ENCODE peak calls at places on chromosomes 11 and 22, in six cellular contexts. One of them, this sample, is unnamed.

GRCh38 chr11:102603091-102603490 is 22.0 kb downstream of the MMP20 start:
- DNase-seq in RWPE2: no peak
- DNase-seq in bronchial epithelial cell: peak
- DNase-seq in fibroblast of pulmonary artery: peak
- DNase-seq in IMR-90: peak
- DNase-seq in HFF-Myc: no peak
- DNase-seq in this sample: no peak

GRCh38 chr11:46564459-46564858 is 29.4 kb downstream of the AMBRA1 start:
- DNase-seq in RWPE2: no peak
- DNase-seq in bronchial epithelial cell: peak
- DNase-seq in fibroblast of pulmonary artery: no peak
- DNase-seq in IMR-90: peak
- DNase-seq in HFF-Myc: no peak
- DNase-seq in this sample: no peak

GRCh38 chr11:67545280-67545679 is 22.0 kb upstream of the CABP2 start:
- DNase-seq in RWPE2: no peak
- DNase-seq in bronchial epithelial cell: no peak
- DNase-seq in fibroblast of pulmonary artery: no peak
- DNase-seq in IMR-90: no peak
- DNase-seq in HFF-Myc: no peak
- DNase-seq in this sample: no peak

GRCh38 chr11:2316169-2316962 is 14.6 kb downstream of the TSPAN32 start:
- DNase-seq in RWPE2: peak
- DNase-seq in bronchial epithelial cell: no peak
- DNase-seq in fibroblast of pulmonary artery: no peak
- DNase-seq in IMR-90: no peak
- DNase-seq in HFF-Myc: no peak
- DNase-seq in this sample: no peak

GRCh38 chr11:47495856-47496217 is 46.9 kb upstream of the RAPSN start:
- DNase-seq in RWPE2: no peak
- DNase-seq in bronchial epithelial cell: no peak
- DNase-seq in fibroblast of pulmonary artery: no peak
- DNase-seq in IMR-90: no peak
- DNase-seq in HFF-Myc: no peak
- DNase-seq in this sample: no peak

GRCh38 chr22:33492210-33492651 is 428.0 kb downstream of the LARGE1 start:
- DNase-seq in RWPE2: no peak
- DNase-seq in bronchial epithelial cell: no peak
- DNase-seq in fibroblast of pulmonary artery: peak
- DNase-seq in IMR-90: no peak
- DNase-seq in HFF-Myc: no peak
- DNase-seq in this sample: no peak

GRCh38 chr11:64039012-64039665 is 3.4 kb downstream of the FLRT1 start:
- DNase-seq in RWPE2: no peak
- DNase-seq in bronchial epithelial cell: no peak
- DNase-seq in fibroblast of pulmonary artery: no peak
- DNase-seq in IMR-90: no peak
- DNase-seq in HFF-Myc: no peak
- DNase-seq in this sample: no peak

GRCh38 chr22:26674211-26675190 is 17.1 kb downstream of the MIAT start:
- DNase-seq in RWPE2: no peak
- DNase-seq in bronchial epithelial cell: peak
- DNase-seq in fibroblast of pulmonary artery: no peak
- DNase-seq in IMR-90: no peak
- DNase-seq in HFF-Myc: no peak
- DNase-seq in this sample: no peak

GRCh38 chr11:106087815-106088435 is 10.5 kb downstream of the AASDHPPT start:
- DNase-seq in RWPE2: no peak
- DNase-seq in bronchial epithelial cell: peak
- DNase-seq in fibroblast of pulmonary artery: peak
- DNase-seq in IMR-90: peak
- DNase-seq in HFF-Myc: no peak
- DNase-seq in this sample: no peak

GRCh38 chr11:45285289-45285828 is 782 bp downstream of the SYT13 start:
- DNase-seq in RWPE2: no peak
- DNase-seq in bronchial epithelial cell: no peak
- DNase-seq in fibroblast of pulmonary artery: no peak
- DNase-seq in IMR-90: no peak
- DNase-seq in HFF-Myc: no peak
- DNase-seq in this sample: no peak

GRCh38 chr11:2791521-2792375 is 92.0 kb upstream of the KCNQ1OT1 start:
- DNase-seq in RWPE2: no peak
- DNase-seq in bronchial epithelial cell: no peak
- DNase-seq in fibroblast of pulmonary artery: no peak
- DNase-seq in IMR-90: no peak
- DNase-seq in HFF-Myc: no peak
- DNase-seq in this sample: no peak

GRCh38 chr11:70090989-70091388 is 12.9 kb downstream of the ANO1 start:
- DNase-seq in RWPE2: no peak
- DNase-seq in bronchial epithelial cell: no peak
- DNase-seq in fibroblast of pulmonary artery: no peak
- DNase-seq in IMR-90: peak
- DNase-seq in HFF-Myc: no peak
- DNase-seq in this sample: no peak

GRCh38 chr11:12235549-12235944 is 125.2 kb downstream of the MICAL2 start:
- DNase-seq in RWPE2: no peak
- DNase-seq in bronchial epithelial cell: no peak
- DNase-seq in fibroblast of pulmonary artery: peak
- DNase-seq in IMR-90: peak
- DNase-seq in HFF-Myc: no peak
- DNase-seq in this sample: no peak

GRCh38 chr11:75668508-75669297 is at the start of gene MAP6:
- DNase-seq in RWPE2: no peak
- DNase-seq in bronchial epithelial cell: peak
- DNase-seq in fibroblast of pulmonary artery: no peak
- DNase-seq in IMR-90: no peak
- DNase-seq in HFF-Myc: no peak
- DNase-seq in this sample: no peak

GRCh38 chr11:688681-689080 is 6.3 kb downstream of the DEAF1 start:
- DNase-seq in RWPE2: no peak
- DNase-seq in bronchial epithelial cell: no peak
- DNase-seq in fibroblast of pulmonary artery: no peak
- DNase-seq in IMR-90: no peak
- DNase-seq in HFF-Myc: no peak
- DNase-seq in this sample: no peak

GRCh38 chr11:116733386-116733755 is 39.4 kb downstream of the BUD13 start:
- DNase-seq in RWPE2: no peak
- DNase-seq in bronchial epithelial cell: no peak
- DNase-seq in fibroblast of pulmonary artery: no peak
- DNase-seq in IMR-90: no peak
- DNase-seq in HFF-Myc: no peak
- DNase-seq in this sample: no peak

GRCh38 chr11:32870676-32871075 is 21.9 kb upstream of the QSER1 start:
- DNase-seq in RWPE2: no peak
- DNase-seq in bronchial epithelial cell: no peak
- DNase-seq in fibroblast of pulmonary artery: peak
- DNase-seq in IMR-90: no peak
- DNase-seq in HFF-Myc: no peak
- DNase-seq in this sample: no peak

GRCh38 chr11:103202048-103202651 is 92.9 kb downstream of the DYNC2H1 start:
- DNase-seq in RWPE2: no peak
- DNase-seq in bronchial epithelial cell: peak
- DNase-seq in fibroblast of pulmonary artery: peak
- DNase-seq in IMR-90: peak
- DNase-seq in HFF-Myc: no peak
- DNase-seq in this sample: no peak

GRCh38 chr11:47507016-47507631 is 45.8 kb downstream of the CELF1 start:
- DNase-seq in RWPE2: no peak
- DNase-seq in bronchial epithelial cell: no peak
- DNase-seq in fibroblast of pulmonary artery: no peak
- DNase-seq in IMR-90: no peak
- DNase-seq in HFF-Myc: no peak
- DNase-seq in this sample: no peak

GRCh38 chr11:45048870-45049825 is 97.3 kb upstream of the PRDM11 start:
- DNase-seq in RWPE2: no peak
- DNase-seq in bronchial epithelial cell: no peak
- DNase-seq in fibroblast of pulmonary artery: peak
- DNase-seq in IMR-90: peak
- DNase-seq in HFF-Myc: no peak
- DNase-seq in this sample: no peak

GRCh38 chr22:26045855-26046254 is 123.4 kb upstream of the SEZ6L start:
- DNase-seq in RWPE2: no peak
- DNase-seq in bronchial epithelial cell: no peak
- DNase-seq in fibroblast of pulmonary artery: no peak
- DNase-seq in IMR-90: no peak
- DNase-seq in HFF-Myc: no peak
- DNase-seq in this sample: no peak

GRCh38 chr11:64854534-64855502 is 10.4 kb upstream of the CDC42BPG start:
- DNase-seq in RWPE2: peak
- DNase-seq in bronchial epithelial cell: peak
- DNase-seq in fibroblast of pulmonary artery: peak
- DNase-seq in IMR-90: peak
- DNase-seq in HFF-Myc: peak
- DNase-seq in this sample: no peak

GRCh38 chr11:132134322-132134721 is 763.9 kb downstream of the NTM start:
- DNase-seq in RWPE2: no peak
- DNase-seq in bronchial epithelial cell: peak
- DNase-seq in fibroblast of pulmonary artery: no peak
- DNase-seq in IMR-90: peak
- DNase-seq in HFF-Myc: no peak
- DNase-seq in this sample: no peak

GRCh38 chr22:45998638-45999378 is 21.8 kb upstream of the WNT7B start:
- DNase-seq in RWPE2: peak
- DNase-seq in bronchial epithelial cell: no peak
- DNase-seq in fibroblast of pulmonary artery: no peak
- DNase-seq in IMR-90: no peak
- DNase-seq in HFF-Myc: no peak
- DNase-seq in this sample: no peak

GRCh38 chr22:45996241-45997076 is 19.5 kb upstream of the WNT7B start:
- DNase-seq in RWPE2: peak
- DNase-seq in bronchial epithelial cell: no peak
- DNase-seq in fibroblast of pulmonary artery: peak
- DNase-seq in IMR-90: peak
- DNase-seq in HFF-Myc: no peak
- DNase-seq in this sample: no peak

GRCh38 chr22:45997775-45998637 is 21.0 kb upstream of the WNT7B start:
- DNase-seq in RWPE2: peak
- DNase-seq in bronchial epithelial cell: no peak
- DNase-seq in fibroblast of pulmonary artery: no peak
- DNase-seq in IMR-90: no peak
- DNase-seq in HFF-Myc: no peak
- DNase-seq in this sample: no peak

GRCh38 chr22:45995405-45996101 is 18.6 kb upstream of the WNT7B start:
- DNase-seq in RWPE2: peak
- DNase-seq in bronchial epithelial cell: no peak
- DNase-seq in fibroblast of pulmonary artery: no peak
- DNase-seq in IMR-90: no peak
- DNase-seq in HFF-Myc: no peak
- DNase-seq in this sample: no peak

GRCh38 chr22:45997077-45997774 is 20.3 kb upstream of the WNT7B start:
- DNase-seq in RWPE2: peak
- DNase-seq in bronchial epithelial cell: peak
- DNase-seq in fibroblast of pulmonary artery: peak
- DNase-seq in IMR-90: peak
- DNase-seq in HFF-Myc: peak
- DNase-seq in this sample: no peak
- H3K4me3 ChIP-seq in RWPE2: no peak
- H3K4me3 ChIP-seq in bronchial epithelial cell: no peak
- H3K4me3 ChIP-seq in fibroblast of pulmonary artery: no peak
- H3K4me3 ChIP-seq in IMR-90: no peak
- H3K4me3 ChIP-seq in HFF-Myc: no peak
- H3K4me3 ChIP-seq in this sample: no peak

GRCh38 chr22:36160499-36160942 is at the start of gene APOL3:
- DNase-seq in RWPE2: no peak
- DNase-seq in bronchial epithelial cell: peak
- DNase-seq in fibroblast of pulmonary artery: peak
- DNase-seq in IMR-90: peak
- DNase-seq in HFF-Myc: no peak
- DNase-seq in this sample: no peak
- H3K4me3 ChIP-seq in RWPE2: no peak
- H3K4me3 ChIP-seq in bronchial epithelial cell: no peak
- H3K4me3 ChIP-seq in fibroblast of pulmonary artery: peak
- H3K4me3 ChIP-seq in IMR-90: no peak
- H3K4me3 ChIP-seq in HFF-Myc: no peak
- H3K4me3 ChIP-seq in this sample: peak

GRCh38 chr11:105035262-105035620 is 297 bp upstream of the CASP1 start:
- DNase-seq in RWPE2: no peak
- DNase-seq in bronchial epithelial cell: no peak
- DNase-seq in fibroblast of pulmonary artery: no peak
- DNase-seq in IMR-90: no peak
- DNase-seq in HFF-Myc: no peak
- DNase-seq in this sample: no peak
- H3K4me3 ChIP-seq in RWPE2: peak
- H3K4me3 ChIP-seq in bronchial epithelial cell: no peak
- H3K4me3 ChIP-seq in fibroblast of pulmonary artery: peak
- H3K4me3 ChIP-seq in IMR-90: no peak
- H3K4me3 ChIP-seq in HFF-Myc: peak
- H3K4me3 ChIP-seq in this sample: peak

DNA sequence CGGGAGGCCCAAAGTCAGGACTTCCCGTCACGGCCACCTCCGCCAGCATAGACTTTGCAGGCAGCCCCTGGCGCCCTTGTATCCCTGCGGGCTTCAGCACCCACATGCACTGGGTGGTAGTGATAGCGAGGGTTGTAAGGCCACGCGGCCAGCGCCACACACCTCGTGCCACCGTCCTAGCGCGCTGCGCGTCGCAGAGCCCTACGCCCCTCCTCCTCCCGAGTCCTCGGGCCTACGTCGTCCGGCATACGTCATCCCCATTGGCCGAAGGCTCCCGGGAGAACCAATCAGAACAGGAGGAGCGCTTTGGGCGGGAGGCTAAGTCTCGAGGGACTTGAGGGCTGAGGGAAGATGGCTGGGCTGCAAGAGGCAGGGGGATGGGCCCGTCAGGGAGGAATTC is 1.3 kb upstream of the BTBD18 start:
- DNase-seq in RWPE2: no peak
- DNase-seq in bronchial epithelial cell: no peak
- DNase-seq in fibroblast of pulmonary artery: no peak
- DNase-seq in IMR-90: no peak
- DNase-seq in HFF-Myc: no peak
- DNase-seq in this sample: no peak
- H3K4me3 ChIP-seq in RWPE2: no peak
- H3K4me3 ChIP-seq in bronchial epithelial cell: no peak
- H3K4me3 ChIP-seq in fibroblast of pulmonary artery: no peak
- H3K4me3 ChIP-seq in IMR-90: no peak
- H3K4me3 ChIP-seq in HFF-Myc: no peak
- H3K4me3 ChIP-seq in this sample: no peak